ENCODE peak calls at places on chromosomes 12 and 14, in seven cellular contexts. One of them, this sample, is unnamed. For H3K4me1, the result is how much of the 10 kb centered on the place peaks cover.

GRCh38 chr12:120199025-120199424 is 1.9 kb downstream of the RPLP0 start:
- DNase-seq in thyroid gland: no peak
- DNase-seq in foreskin keratinocyte: no peak
- DNase-seq in body of pancreas: no peak
- DNase-seq in sigmoid colon: no peak
- DNase-seq in Peyer's patch: no peak
- DNase-seq in PC-9: no peak
- DNase-seq in this sample: no peak

GRCh38 chr12:45416161-45416560 is 200.3 kb downstream of the ANO6 start:
- DNase-seq in thyroid gland: no peak
- DNase-seq in foreskin keratinocyte: no peak
- DNase-seq in body of pancreas: no peak
- DNase-seq in sigmoid colon: no peak
- DNase-seq in Peyer's patch: no peak
- DNase-seq in PC-9: no peak
- DNase-seq in this sample: no peak

GRCh38 chr12:96193725-96194571 is at the start of gene ELK3:
- DNase-seq in thyroid gland: peak
- DNase-seq in foreskin keratinocyte: no peak
- DNase-seq in body of pancreas: peak
- DNase-seq in sigmoid colon: peak
- DNase-seq in Peyer's patch: peak
- DNase-seq in PC-9: peak
- DNase-seq in this sample: peak

GRCh38 chr14:61406670-61407069 is 85.3 kb downstream of the PRKCH start:
- DNase-seq in thyroid gland: no peak
- DNase-seq in foreskin keratinocyte: no peak
- DNase-seq in body of pancreas: no peak
- DNase-seq in sigmoid colon: no peak
- DNase-seq in Peyer's patch: no peak
- DNase-seq in PC-9: no peak
- DNase-seq in this sample: no peak

GRCh38 chr12:112627851-112628250 is 163.7 kb upstream of the RPH3A start:
- DNase-seq in thyroid gland: no peak
- DNase-seq in foreskin keratinocyte: no peak
- DNase-seq in body of pancreas: no peak
- DNase-seq in sigmoid colon: no peak
- DNase-seq in Peyer's patch: no peak
- DNase-seq in PC-9: no peak
- DNase-seq in this sample: no peak

GRCh38 chr14:83425138-83425537 is 1891.5 kb upstream of the SEL1L start:
- DNase-seq in thyroid gland: no peak
- DNase-seq in foreskin keratinocyte: peak
- DNase-seq in body of pancreas: no peak
- DNase-seq in sigmoid colon: no peak
- DNase-seq in Peyer's patch: no peak
- DNase-seq in PC-9: no peak
- DNase-seq in this sample: no peak

GRCh38 chr12:4959381-4959780 is 49.7 kb downstream of the KCNA1 start:
- DNase-seq in thyroid gland: no peak
- DNase-seq in foreskin keratinocyte: no peak
- DNase-seq in body of pancreas: no peak
- DNase-seq in sigmoid colon: no peak
- DNase-seq in Peyer's patch: no peak
- DNase-seq in PC-9: no peak
- DNase-seq in this sample: no peak

GRCh38 chr12:100142851-100143559 is at the start of gene BLTP3B:
- DNase-seq in thyroid gland: peak
- DNase-seq in foreskin keratinocyte: peak
- DNase-seq in body of pancreas: peak
- DNase-seq in sigmoid colon: peak
- DNase-seq in Peyer's patch: peak
- DNase-seq in PC-9: peak
- DNase-seq in this sample: peak

GRCh38 chr12:96121271-96121711 is 72.9 kb upstream of the ELK3 start:
- DNase-seq in thyroid gland: no peak
- DNase-seq in foreskin keratinocyte: no peak
- DNase-seq in body of pancreas: peak
- DNase-seq in sigmoid colon: no peak
- DNase-seq in Peyer's patch: no peak
- DNase-seq in PC-9: no peak
- DNase-seq in this sample: no peak

GRCh38 chr12:9132008-9132535 is 16.4 kb upstream of the A2M start:
- DNase-seq in thyroid gland: no peak
- DNase-seq in foreskin keratinocyte: peak
- DNase-seq in body of pancreas: no peak
- DNase-seq in sigmoid colon: no peak
- DNase-seq in Peyer's patch: no peak
- DNase-seq in PC-9: no peak
- DNase-seq in this sample: no peak

GRCh38 chr14:27409936-27410335 is 812.1 kb upstream of the NOVA1 start:
- DNase-seq in thyroid gland: no peak
- DNase-seq in foreskin keratinocyte: no peak
- DNase-seq in body of pancreas: no peak
- DNase-seq in sigmoid colon: no peak
- DNase-seq in Peyer's patch: no peak
- DNase-seq in PC-9: no peak
- DNase-seq in this sample: no peak

GRCh38 chr12:48128800-48129199 is 9.6 kb downstream of the PFKM start:
- DNase-seq in thyroid gland: no peak
- DNase-seq in foreskin keratinocyte: no peak
- DNase-seq in body of pancreas: no peak
- DNase-seq in sigmoid colon: no peak
- DNase-seq in Peyer's patch: no peak
- DNase-seq in PC-9: no peak
- DNase-seq in this sample: no peak
- TF ChIP-seq CTCF in thyroid gland: no peak
- TF ChIP-seq CTCF in foreskin keratinocyte: no peak
- TF ChIP-seq CTCF in body of pancreas: no peak
- TF ChIP-seq CTCF in sigmoid colon: no peak
- TF ChIP-seq CTCF in Peyer's patch: no peak
- TF ChIP-seq CTCF in PC-9: no peak
- TF ChIP-seq CTCF in this sample: no peak

GRCh38 chr14:100663528-100664052 is 63.1 kb upstream of the DLK1 start:
- DNase-seq in thyroid gland: no peak
- DNase-seq in foreskin keratinocyte: no peak
- DNase-seq in body of pancreas: no peak
- DNase-seq in sigmoid colon: no peak
- DNase-seq in Peyer's patch: no peak
- DNase-seq in PC-9: no peak
- DNase-seq in this sample: no peak
- H3K27ac ChIP-seq in thyroid gland: no peak
- H3K27ac ChIP-seq in foreskin keratinocyte: no peak
- H3K27ac ChIP-seq in body of pancreas: no peak
- H3K27ac ChIP-seq in sigmoid colon: no peak
- H3K27ac ChIP-seq in Peyer's patch: no peak
- H3K27ac ChIP-seq in PC-9: no peak
- H3K27ac ChIP-seq in this sample: peak

DNA sequence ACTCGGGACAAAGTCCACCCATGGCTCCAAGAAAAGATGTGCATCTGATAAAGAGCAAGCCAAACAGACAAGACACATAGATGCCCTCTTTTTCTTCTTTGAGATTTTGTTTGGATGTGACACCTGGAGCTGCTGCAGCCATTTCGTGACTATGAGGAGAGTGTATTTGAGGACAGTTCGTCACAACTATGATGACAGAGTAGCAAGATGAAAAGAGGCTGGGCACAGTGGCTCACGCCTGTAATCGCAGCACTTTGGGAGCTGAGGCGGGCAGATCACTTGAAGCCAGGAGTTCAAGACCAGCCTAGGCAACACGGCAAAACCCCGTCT is 21.5 kb downstream of the LGMN start:
- DNase-seq in thyroid gland: no peak
- DNase-seq in foreskin keratinocyte: no peak
- DNase-seq in body of pancreas: no peak
- DNase-seq in sigmoid colon: no peak
- DNase-seq in Peyer's patch: no peak
- DNase-seq in PC-9: no peak
- DNase-seq in this sample: no peak
- H3K4me1 ChIP-seq in thyroid gland: under half
- H3K4me1 ChIP-seq in foreskin keratinocyte: under half
- H3K4me1 ChIP-seq in body of pancreas: under half
- H3K4me1 ChIP-seq in sigmoid colon: under half
- H3K4me1 ChIP-seq in Peyer's patch: under half
- H3K4me1 ChIP-seq in PC-9: half or more
- H3K4me1 ChIP-seq in this sample: under half

DNA sequence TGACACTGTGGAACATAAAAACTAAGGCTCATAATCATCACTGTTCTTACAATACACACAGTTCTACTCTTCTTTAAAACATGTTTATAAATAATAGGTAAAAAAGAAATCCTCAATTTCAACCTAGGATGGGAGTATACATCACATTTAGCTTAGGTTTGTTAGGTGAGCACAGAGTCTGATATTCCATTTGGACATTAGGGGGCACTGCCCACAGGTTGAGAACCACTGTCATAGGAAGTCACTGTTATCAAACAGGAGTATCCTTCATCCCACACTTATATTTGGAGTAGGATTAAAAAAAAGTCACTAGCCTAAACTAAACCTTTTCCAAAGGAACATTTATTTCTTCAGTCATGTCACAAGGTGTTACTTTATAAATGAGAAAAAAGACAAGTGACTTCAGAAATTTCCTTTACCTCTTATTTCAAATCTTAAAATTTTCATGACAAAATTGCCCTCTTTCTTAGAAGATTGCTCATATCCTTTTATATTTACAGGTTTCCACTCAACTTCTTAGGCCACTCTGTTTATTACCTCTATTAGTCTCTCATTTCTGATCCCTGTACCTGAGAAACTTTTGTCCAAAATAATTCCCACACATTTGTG is 240.6 kb downstream of the CPNE8 start:
- DNase-seq in thyroid gland: no peak
- DNase-seq in foreskin keratinocyte: peak
- DNase-seq in body of pancreas: no peak
- DNase-seq in sigmoid colon: no peak
- DNase-seq in Peyer's patch: no peak
- DNase-seq in PC-9: no peak
- DNase-seq in this sample: peak
- TF ChIP-seq CTCF in thyroid gland: peak
- TF ChIP-seq CTCF in foreskin keratinocyte: peak
- TF ChIP-seq CTCF in body of pancreas: peak
- TF ChIP-seq CTCF in sigmoid colon: no peak
- TF ChIP-seq CTCF in Peyer's patch: peak
- TF ChIP-seq CTCF in PC-9: peak
- TF ChIP-seq CTCF in this sample: peak

This sample was measured in testis.